ENCODE peak calls at places on chromosomes 13 and 19, in six cellular contexts. One of them, this sample, is unnamed.

GRCh38 chr13:92806215-92806614 is 420.4 kb upstream of the GPC6 start:
- DNase-seq in NCI-H526 treated with DMSO at 0.1 percent for 48 hours: no peak
- DNase-seq in nucleus accumbens: no peak
- DNase-seq in stimulated activated naive CD8-positive, alpha-beta T cell treated with anti-CD3 and anti-CD28 coated beads, Interleukin-15, Interleukin-2, amounts not matched to agents 100 U/mL and 50 U/mL, for 24 hours: no peak
- DNase-seq in NCI-H146: no peak
- DNase-seq in CD8-positive, alpha-beta memory T cell: no peak
- DNase-seq in this sample: no peak

GRCh38 chr13:75226755-75227435 is 255.1 kb downstream of the TBC1D4 start:
- DNase-seq in NCI-H526 treated with DMSO at 0.1 percent for 48 hours: no peak
- DNase-seq in nucleus accumbens: no peak
- DNase-seq in stimulated activated naive CD8-positive, alpha-beta T cell treated with anti-CD3 and anti-CD28 coated beads, Interleukin-15, Interleukin-2, amounts not matched to agents 100 U/mL and 50 U/mL, for 24 hours: no peak
- DNase-seq in NCI-H146: no peak
- DNase-seq in CD8-positive, alpha-beta memory T cell: no peak
- DNase-seq in this sample: no peak

GRCh38 chr13:113337976-113338375 is 26.0 kb downstream of the GRTP1 start:
- DNase-seq in NCI-H526 treated with DMSO at 0.1 percent for 48 hours: no peak
- DNase-seq in nucleus accumbens: no peak
- DNase-seq in stimulated activated naive CD8-positive, alpha-beta T cell treated with anti-CD3 and anti-CD28 coated beads, Interleukin-15, Interleukin-2, amounts not matched to agents 100 U/mL and 50 U/mL, for 24 hours: no peak
- DNase-seq in NCI-H146: no peak
- DNase-seq in CD8-positive, alpha-beta memory T cell: no peak
- DNase-seq in this sample: no peak

GRCh38 chr13:73200432-73200831 is 141.6 kb downstream of the KLF5 start:
- DNase-seq in NCI-H526 treated with DMSO at 0.1 percent for 48 hours: no peak
- DNase-seq in nucleus accumbens: no peak
- DNase-seq in stimulated activated naive CD8-positive, alpha-beta T cell treated with anti-CD3 and anti-CD28 coated beads, Interleukin-15, Interleukin-2, amounts not matched to agents 100 U/mL and 50 U/mL, for 24 hours: no peak
- DNase-seq in NCI-H146: no peak
- DNase-seq in CD8-positive, alpha-beta memory T cell: no peak
- DNase-seq in this sample: no peak

GRCh38 chr19:42111384-42111783 is 20.9 kb downstream of the POU2F2 start:
- DNase-seq in NCI-H526 treated with DMSO at 0.1 percent for 48 hours: no peak
- DNase-seq in nucleus accumbens: no peak
- DNase-seq in stimulated activated naive CD8-positive, alpha-beta T cell treated with anti-CD3 and anti-CD28 coated beads, Interleukin-15, Interleukin-2, amounts not matched to agents 100 U/mL and 50 U/mL, for 24 hours: no peak
- DNase-seq in NCI-H146: no peak
- DNase-seq in CD8-positive, alpha-beta memory T cell: no peak
- DNase-seq in this sample: no peak

GRCh38 chr19:6238643-6239281 is 41.0 kb downstream of the MLLT1 start:
- DNase-seq in NCI-H526 treated with DMSO at 0.1 percent for 48 hours: no peak
- DNase-seq in nucleus accumbens: peak; percentile 69
- DNase-seq in stimulated activated naive CD8-positive, alpha-beta T cell treated with anti-CD3 and anti-CD28 coated beads, Interleukin-15, Interleukin-2, amounts not matched to agents 100 U/mL and 50 U/mL, for 24 hours: no peak
- DNase-seq in NCI-H146: no peak
- DNase-seq in CD8-positive, alpha-beta memory T cell: no peak
- DNase-seq in this sample: peak; percentile 35

GRCh38 chr19:32767951-32768679 is 48.5 kb downstream of the TDRD12 start:
- DNase-seq in NCI-H526 treated with DMSO at 0.1 percent for 48 hours: no peak
- DNase-seq in nucleus accumbens: no peak
- DNase-seq in stimulated activated naive CD8-positive, alpha-beta T cell treated with anti-CD3 and anti-CD28 coated beads, Interleukin-15, Interleukin-2, amounts not matched to agents 100 U/mL and 50 U/mL, for 24 hours: no peak
- DNase-seq in NCI-H146: no peak
- DNase-seq in CD8-positive, alpha-beta memory T cell: no peak
- DNase-seq in this sample: peak; percentile 4

GRCh38 chr13:113838711-113839201 is 25.1 kb downstream of the GAS6 start:
- DNase-seq in NCI-H526 treated with DMSO at 0.1 percent for 48 hours: no peak
- DNase-seq in nucleus accumbens: no peak
- DNase-seq in stimulated activated naive CD8-positive, alpha-beta T cell treated with anti-CD3 and anti-CD28 coated beads, Interleukin-15, Interleukin-2, amounts not matched to agents 100 U/mL and 50 U/mL, for 24 hours: no peak
- DNase-seq in NCI-H146: no peak
- DNase-seq in CD8-positive, alpha-beta memory T cell: no peak
- DNase-seq in this sample: no peak

GRCh38 chr13:92547256-92547655 is 679.4 kb upstream of the GPC6 start:
- DNase-seq in NCI-H526 treated with DMSO at 0.1 percent for 48 hours: no peak
- DNase-seq in nucleus accumbens: no peak
- DNase-seq in stimulated activated naive CD8-positive, alpha-beta T cell treated with anti-CD3 and anti-CD28 coated beads, Interleukin-15, Interleukin-2, amounts not matched to agents 100 U/mL and 50 U/mL, for 24 hours: no peak
- DNase-seq in NCI-H146: no peak
- DNase-seq in CD8-positive, alpha-beta memory T cell: no peak
- DNase-seq in this sample: no peak

GRCh38 chr13:23510544-23510916 is 59.7 kb upstream of the TNFRSF19 start:
- DNase-seq in NCI-H526 treated with DMSO at 0.1 percent for 48 hours: no peak
- DNase-seq in nucleus accumbens: no peak
- DNase-seq in stimulated activated naive CD8-positive, alpha-beta T cell treated with anti-CD3 and anti-CD28 coated beads, Interleukin-15, Interleukin-2, amounts not matched to agents 100 U/mL and 50 U/mL, for 24 hours: no peak
- DNase-seq in NCI-H146: no peak
- DNase-seq in CD8-positive, alpha-beta memory T cell: no peak
- DNase-seq in this sample: no peak

GRCh38 chr13:41178040-41178439 is 16.3 kb downstream of the KBTBD7 start:
- DNase-seq in NCI-H526 treated with DMSO at 0.1 percent for 48 hours: no peak
- DNase-seq in nucleus accumbens: no peak
- DNase-seq in stimulated activated naive CD8-positive, alpha-beta T cell treated with anti-CD3 and anti-CD28 coated beads, Interleukin-15, Interleukin-2, amounts not matched to agents 100 U/mL and 50 U/mL, for 24 hours: no peak
- DNase-seq in NCI-H146: no peak
- DNase-seq in CD8-positive, alpha-beta memory T cell: no peak
- DNase-seq in this sample: no peak

GRCh38 chr13:36357692-36358091 is 11.5 kb upstream of the SPART start:
- DNase-seq in NCI-H526 treated with DMSO at 0.1 percent for 48 hours: no peak
- DNase-seq in nucleus accumbens: no peak
- DNase-seq in stimulated activated naive CD8-positive, alpha-beta T cell treated with anti-CD3 and anti-CD28 coated beads, Interleukin-15, Interleukin-2, amounts not matched to agents 100 U/mL and 50 U/mL, for 24 hours: no peak
- DNase-seq in NCI-H146: no peak
- DNase-seq in CD8-positive, alpha-beta memory T cell: no peak
- DNase-seq in this sample: no peak

GRCh38 chr13:73876323-73876722 is 257.9 kb downstream of the KLF12 start:
- DNase-seq in NCI-H526 treated with DMSO at 0.1 percent for 48 hours: no peak
- DNase-seq in nucleus accumbens: no peak
- DNase-seq in stimulated activated naive CD8-positive, alpha-beta T cell treated with anti-CD3 and anti-CD28 coated beads, Interleukin-15, Interleukin-2, amounts not matched to agents 100 U/mL and 50 U/mL, for 24 hours: no peak
- DNase-seq in NCI-H146: no peak
- DNase-seq in CD8-positive, alpha-beta memory T cell: no peak
- DNase-seq in this sample: no peak

GRCh38 chr13:51324714-51325440 is 14.6 kb upstream of the SERPINE3 start:
- DNase-seq in NCI-H526 treated with DMSO at 0.1 percent for 48 hours: peak; percentile 99
- DNase-seq in nucleus accumbens: peak; percentile 51
- DNase-seq in stimulated activated naive CD8-positive, alpha-beta T cell treated with anti-CD3 and anti-CD28 coated beads, Interleukin-15, Interleukin-2, amounts not matched to agents 100 U/mL and 50 U/mL, for 24 hours: no peak
- DNase-seq in NCI-H146: no peak
- DNase-seq in CD8-positive, alpha-beta memory T cell: no peak
- DNase-seq in this sample: peak; percentile 31

GRCh38 chr13:65913173-65913572 is 1317.0 kb downstream of the PCDH9 start:
- DNase-seq in NCI-H526 treated with DMSO at 0.1 percent for 48 hours: no peak
- DNase-seq in nucleus accumbens: no peak
- DNase-seq in stimulated activated naive CD8-positive, alpha-beta T cell treated with anti-CD3 and anti-CD28 coated beads, Interleukin-15, Interleukin-2, amounts not matched to agents 100 U/mL and 50 U/mL, for 24 hours: no peak
- DNase-seq in NCI-H146: no peak
- DNase-seq in CD8-positive, alpha-beta memory T cell: no peak
- DNase-seq in this sample: no peak

GRCh38 chr13:110942248-110942981 is 27.5 kb upstream of the ANKRD10 start:
- DNase-seq in NCI-H526 treated with DMSO at 0.1 percent for 48 hours: no peak
- DNase-seq in nucleus accumbens: no peak
- DNase-seq in stimulated activated naive CD8-positive, alpha-beta T cell treated with anti-CD3 and anti-CD28 coated beads, Interleukin-15, Interleukin-2, amounts not matched to agents 100 U/mL and 50 U/mL, for 24 hours: peak; percentile 42
- DNase-seq in NCI-H146: no peak
- DNase-seq in CD8-positive, alpha-beta memory T cell: no peak
- DNase-seq in this sample: no peak

GRCh38 chr19:40033989-40034560 is 22.0 kb downstream of the ZNF780B start:
- DNase-seq in NCI-H526 treated with DMSO at 0.1 percent for 48 hours: no peak
- DNase-seq in nucleus accumbens: no peak
- DNase-seq in stimulated activated naive CD8-positive, alpha-beta T cell treated with anti-CD3 and anti-CD28 coated beads, Interleukin-15, Interleukin-2, amounts not matched to agents 100 U/mL and 50 U/mL, for 24 hours: no peak
- DNase-seq in NCI-H146: no peak
- DNase-seq in CD8-positive, alpha-beta memory T cell: no peak
- DNase-seq in this sample: no peak

GRCh38 chr19:1566392-1567115 is 1.6 kb downstream of the MEX3D start:
- DNase-seq in NCI-H526 treated with DMSO at 0.1 percent for 48 hours: no peak
- DNase-seq in nucleus accumbens: peak; percentile 89
- DNase-seq in stimulated activated naive CD8-positive, alpha-beta T cell treated with anti-CD3 and anti-CD28 coated beads, Interleukin-15, Interleukin-2, amounts not matched to agents 100 U/mL and 50 U/mL, for 24 hours: no peak
- DNase-seq in NCI-H146: peak; percentile 55
- DNase-seq in CD8-positive, alpha-beta memory T cell: no peak
- DNase-seq in this sample: peak; percentile 85

GRCh38 chr13:112744306-112745021 is 54.6 kb downstream of the ATP11A start:
- DNase-seq in NCI-H526 treated with DMSO at 0.1 percent for 48 hours: no peak
- DNase-seq in nucleus accumbens: no peak
- DNase-seq in stimulated activated naive CD8-positive, alpha-beta T cell treated with anti-CD3 and anti-CD28 coated beads, Interleukin-15, Interleukin-2, amounts not matched to agents 100 U/mL and 50 U/mL, for 24 hours: no peak
- DNase-seq in NCI-H146: peak; percentile 25
- DNase-seq in CD8-positive, alpha-beta memory T cell: no peak
- DNase-seq in this sample: peak; percentile 43

GRCh38 chr19:44010468-44010867 is 7.7 kb downstream of the ZNF230 start:
- DNase-seq in NCI-H526 treated with DMSO at 0.1 percent for 48 hours: no peak
- DNase-seq in nucleus accumbens: no peak
- DNase-seq in stimulated activated naive CD8-positive, alpha-beta T cell treated with anti-CD3 and anti-CD28 coated beads, Interleukin-15, Interleukin-2, amounts not matched to agents 100 U/mL and 50 U/mL, for 24 hours: no peak
- DNase-seq in NCI-H146: no peak
- DNase-seq in CD8-positive, alpha-beta memory T cell: no peak
- DNase-seq in this sample: no peak

GRCh38 chr13:42396501-42396900 is 124.5 kb downstream of the AKAP11 start:
- DNase-seq in NCI-H526 treated with DMSO at 0.1 percent for 48 hours: no peak
- DNase-seq in nucleus accumbens: no peak
- DNase-seq in stimulated activated naive CD8-positive, alpha-beta T cell treated with anti-CD3 and anti-CD28 coated beads, Interleukin-15, Interleukin-2, amounts not matched to agents 100 U/mL and 50 U/mL, for 24 hours: peak; percentile 69
- DNase-seq in NCI-H146: no peak
- DNase-seq in CD8-positive, alpha-beta memory T cell: peak; percentile 65
- DNase-seq in this sample: no peak

GRCh38 chr13:71870036-71870435 is 3.0 kb upstream of the DACH1 start:
- DNase-seq in NCI-H526 treated with DMSO at 0.1 percent for 48 hours: peak; percentile 32
- DNase-seq in nucleus accumbens: no peak
- DNase-seq in stimulated activated naive CD8-positive, alpha-beta T cell treated with anti-CD3 and anti-CD28 coated beads, Interleukin-15, Interleukin-2, amounts not matched to agents 100 U/mL and 50 U/mL, for 24 hours: no peak
- DNase-seq in NCI-H146: peak; percentile 10
- DNase-seq in CD8-positive, alpha-beta memory T cell: no peak
- DNase-seq in this sample: peak; percentile 78

GRCh38 chr19:29520390-29520789 is 5.4 kb upstream of the VSTM2B start:
- DNase-seq in NCI-H526 treated with DMSO at 0.1 percent for 48 hours: no peak
- DNase-seq in nucleus accumbens: no peak
- DNase-seq in stimulated activated naive CD8-positive, alpha-beta T cell treated with anti-CD3 and anti-CD28 coated beads, Interleukin-15, Interleukin-2, amounts not matched to agents 100 U/mL and 50 U/mL, for 24 hours: no peak
- DNase-seq in NCI-H146: no peak
- DNase-seq in CD8-positive, alpha-beta memory T cell: peak; percentile 9
- DNase-seq in this sample: no peak

GRCh38 chr13:98942997-98943396 is 34.9 kb downstream of the DOCK9 start:
- DNase-seq in NCI-H526 treated with DMSO at 0.1 percent for 48 hours: no peak
- DNase-seq in nucleus accumbens: no peak
- DNase-seq in stimulated activated naive CD8-positive, alpha-beta T cell treated with anti-CD3 and anti-CD28 coated beads, Interleukin-15, Interleukin-2, amounts not matched to agents 100 U/mL and 50 U/mL, for 24 hours: no peak
- DNase-seq in NCI-H146: no peak
- DNase-seq in CD8-positive, alpha-beta memory T cell: no peak
- DNase-seq in this sample: no peak

GRCh38 chr19:14686411-14686810 is 3.4 kb upstream of the ZNF333 start:
- DNase-seq in NCI-H526 treated with DMSO at 0.1 percent for 48 hours: no peak
- DNase-seq in nucleus accumbens: no peak
- DNase-seq in stimulated activated naive CD8-positive, alpha-beta T cell treated with anti-CD3 and anti-CD28 coated beads, Interleukin-15, Interleukin-2, amounts not matched to agents 100 U/mL and 50 U/mL, for 24 hours: peak; percentile 48
- DNase-seq in NCI-H146: peak; percentile 20
- DNase-seq in CD8-positive, alpha-beta memory T cell: peak; percentile 55
- DNase-seq in this sample: peak; percentile 62

GRCh38 chr19:45878043-45878794 is 7.7 kb downstream of the IRF2BP1 start:
- DNase-seq in NCI-H526 treated with DMSO at 0.1 percent for 48 hours: no peak
- DNase-seq in nucleus accumbens: no peak
- DNase-seq in stimulated activated naive CD8-positive, alpha-beta T cell treated with anti-CD3 and anti-CD28 coated beads, Interleukin-15, Interleukin-2, amounts not matched to agents 100 U/mL and 50 U/mL, for 24 hours: peak; percentile 37
- DNase-seq in NCI-H146: no peak
- DNase-seq in CD8-positive, alpha-beta memory T cell: no peak
- DNase-seq in this sample: no peak

GRCh38 chr13:94249512-94249911 is 230.0 kb downstream of the DCT start:
- DNase-seq in NCI-H526 treated with DMSO at 0.1 percent for 48 hours: no peak
- DNase-seq in nucleus accumbens: no peak
- DNase-seq in stimulated activated naive CD8-positive, alpha-beta T cell treated with anti-CD3 and anti-CD28 coated beads, Interleukin-15, Interleukin-2, amounts not matched to agents 100 U/mL and 50 U/mL, for 24 hours: no peak
- DNase-seq in NCI-H146: peak; percentile 93
- DNase-seq in CD8-positive, alpha-beta memory T cell: no peak
- DNase-seq in this sample: peak; percentile 91

This sample was measured in NCI-H69.